ENCODE peak calls at places on chromosomes 3 and 15, in six cellular contexts. One of them, this sample, is unnamed.

GRCh38 chr3:151684104-151684503 is 49.6 kb upstream of the AADACL2 start:
- DNase-seq in PC-3: no peak
- DNase-seq in hepatocyte: no peak
- DNase-seq in GM23338: no peak
- DNase-seq in right lobe of liver: no peak
- DNase-seq in A549: no peak
- DNase-seq in this sample: no peak

GRCh38 chr3:189937302-189938255 is 183.1 kb downstream of the P3H2 start:
- DNase-seq in A549: peak
- DNase-seq in GM23338: no peak
- DNase-seq in right lobe of liver: no peak
- DNase-seq in hepatocyte: no peak
- DNase-seq in PC-3: peak
- DNase-seq in this sample: peak

GRCh38 chr3:15102833-15103232 is 3.9 kb upstream of the RBSN start:
- DNase-seq in right lobe of liver: no peak
- DNase-seq in PC-3: no peak
- DNase-seq in hepatocyte: no peak
- DNase-seq in GM23338: peak
- DNase-seq in A549: no peak
- DNase-seq in this sample: no peak

GRCh38 chr3:24111711-24112110 is 166.6 kb downstream of the NR1D2 start:
- DNase-seq in PC-3: no peak
- DNase-seq in hepatocyte: no peak
- DNase-seq in GM23338: no peak
- DNase-seq in A549: no peak
- DNase-seq in right lobe of liver: no peak
- DNase-seq in this sample: no peak

GRCh38 chr3:53826048-53826447 is 20.2 kb downstream of the CHDH start:
- DNase-seq in right lobe of liver: no peak
- DNase-seq in GM23338: no peak
- DNase-seq in A549: no peak
- DNase-seq in PC-3: no peak
- DNase-seq in hepatocyte: no peak
- DNase-seq in this sample: no peak

GRCh38 chr15:36501063-36501678 is 78.3 kb upstream of the CDIN1 start:
- DNase-seq in GM23338: peak
- DNase-seq in right lobe of liver: no peak
- DNase-seq in A549: peak
- DNase-seq in PC-3: peak
- DNase-seq in hepatocyte: peak
- DNase-seq in this sample: peak

GRCh38 chr3:187743195-187744141 is 1.8 kb downstream of the BCL6 start:
- DNase-seq in A549: peak
- DNase-seq in hepatocyte: peak
- DNase-seq in PC-3: peak
- DNase-seq in right lobe of liver: peak
- DNase-seq in GM23338: peak
- DNase-seq in this sample: no peak

GRCh38 chr3:62361824-62362223 is 11.5 kb downstream of the FEZF2 start:
- DNase-seq in GM23338: peak
- DNase-seq in hepatocyte: no peak
- DNase-seq in right lobe of liver: no peak
- DNase-seq in PC-3: no peak
- DNase-seq in A549: no peak
- DNase-seq in this sample: no peak

GRCh38 chr15:33506781-33507180 is 196.0 kb downstream of the RYR3 start:
- DNase-seq in right lobe of liver: no peak
- DNase-seq in PC-3: no peak
- DNase-seq in A549: no peak
- DNase-seq in hepatocyte: no peak
- DNase-seq in GM23338: peak
- DNase-seq in this sample: peak

GRCh38 chr3:160169139-160169830 is 55.9 kb upstream of the C3orf80 start:
- DNase-seq in A549: peak
- DNase-seq in PC-3: peak
- DNase-seq in right lobe of liver: no peak
- DNase-seq in GM23338: no peak
- DNase-seq in hepatocyte: no peak
- DNase-seq in this sample: peak

GRCh38 chr3:173584093-173584833 is 186.7 kb downstream of the NLGN1 start:
- DNase-seq in PC-3: peak
- DNase-seq in GM23338: peak
- DNase-seq in A549: no peak
- DNase-seq in right lobe of liver: no peak
- DNase-seq in hepatocyte: peak
- DNase-seq in this sample: no peak

GRCh38 chr3:184716652-184717607 is 5.1 kb upstream of the MAGEF1 start:
- DNase-seq in PC-3: peak
- DNase-seq in hepatocyte: peak
- DNase-seq in GM23338: peak
- DNase-seq in right lobe of liver: no peak
- DNase-seq in A549: no peak
- DNase-seq in this sample: no peak

GRCh38 chr15:25176991-25177954 is 222.5 kb downstream of the SNRPN start:
- DNase-seq in PC-3: no peak
- DNase-seq in right lobe of liver: no peak
- DNase-seq in A549: no peak
- DNase-seq in GM23338: no peak
- DNase-seq in hepatocyte: peak
- DNase-seq in this sample: no peak

GRCh38 chr3:57572096-57572495 is 16.0 kb downstream of the PDE12 start:
- DNase-seq in A549: no peak
- DNase-seq in hepatocyte: no peak
- DNase-seq in GM23338: no peak
- DNase-seq in PC-3: no peak
- DNase-seq in right lobe of liver: no peak
- DNase-seq in this sample: no peak

GRCh38 chr3:171781711-171782127 is 28.6 kb downstream of the PLD1 start:
- DNase-seq in PC-3: peak
- DNase-seq in GM23338: no peak
- DNase-seq in right lobe of liver: no peak
- DNase-seq in A549: no peak
- DNase-seq in hepatocyte: no peak
- DNase-seq in this sample: no peak

GRCh38 chr3:152193673-152194267 is 75.0 kb upstream of the MBNL1 start:
- DNase-seq in right lobe of liver: no peak
- DNase-seq in A549: no peak
- DNase-seq in PC-3: no peak
- DNase-seq in GM23338: no peak
- DNase-seq in hepatocyte: no peak
- DNase-seq in this sample: no peak

GRCh38 chr3:100650651-100651611 is 41.5 kb downstream of the ADGRG7 start:
- DNase-seq in hepatocyte: no peak
- DNase-seq in right lobe of liver: no peak
- DNase-seq in GM23338: no peak
- DNase-seq in A549: no peak
- DNase-seq in PC-3: peak
- DNase-seq in this sample: no peak

GRCh38 chr3:107294117-107294516 is 83.1 kb upstream of the CCDC54 start:
- DNase-seq in PC-3: no peak
- DNase-seq in GM23338: no peak
- DNase-seq in hepatocyte: no peak
- DNase-seq in A549: no peak
- DNase-seq in right lobe of liver: no peak
- DNase-seq in this sample: no peak

GRCh38 chr3:116165190-116165589 is 280.1 kb downstream of the LSAMP start:
- DNase-seq in A549: no peak
- DNase-seq in hepatocyte: no peak
- DNase-seq in PC-3: no peak
- DNase-seq in right lobe of liver: no peak
- DNase-seq in GM23338: no peak
- DNase-seq in this sample: no peak

GRCh38 chr3:35744419-35744818 is 105.1 kb downstream of the ARPP21 start:
- DNase-seq in hepatocyte: no peak
- DNase-seq in right lobe of liver: no peak
- DNase-seq in PC-3: no peak
- DNase-seq in A549: no peak
- DNase-seq in GM23338: peak
- DNase-seq in this sample: peak

GRCh38 chr3:103991461-103992115 is 1375.1 kb upstream of the ALCAM start:
- DNase-seq in A549: no peak
- DNase-seq in GM23338: peak
- DNase-seq in hepatocyte: no peak
- DNase-seq in right lobe of liver: no peak
- DNase-seq in PC-3: peak
- DNase-seq in this sample: no peak

GRCh38 chr3:149085828-149086231 is 503 bp downstream of the HLTF start:
- DNase-seq in A549: peak
- DNase-seq in right lobe of liver: no peak
- DNase-seq in PC-3: peak
- DNase-seq in GM23338: peak
- DNase-seq in hepatocyte: peak
- DNase-seq in this sample: no peak

GRCh38 chr15:52180196-52180835 is 10.9 kb downstream of the GNB5 start:
- DNase-seq in GM23338: no peak
- DNase-seq in A549: no peak
- DNase-seq in hepatocyte: no peak
- DNase-seq in right lobe of liver: no peak
- DNase-seq in PC-3: no peak
- DNase-seq in this sample: no peak

GRCh38 chr3:176075046-176075445 is 1122.2 kb downstream of the TBL1XR1 start:
- DNase-seq in PC-3: no peak
- DNase-seq in right lobe of liver: no peak
- DNase-seq in A549: no peak
- DNase-seq in hepatocyte: no peak
- DNase-seq in GM23338: no peak
- DNase-seq in this sample: no peak

GRCh38 chr3:114519415-114519814 is 225.6 kb downstream of the TIGIT start:
- DNase-seq in hepatocyte: peak
- DNase-seq in A549: peak
- DNase-seq in GM23338: peak
- DNase-seq in PC-3: no peak
- DNase-seq in right lobe of liver: no peak
- DNase-seq in this sample: peak

GRCh38 chr3:13093687-13094086 is 20.5 kb upstream of the IQSEC1 start:
- DNase-seq in right lobe of liver: no peak
- DNase-seq in hepatocyte: no peak
- DNase-seq in A549: no peak
- DNase-seq in GM23338: peak
- DNase-seq in PC-3: no peak
- DNase-seq in this sample: no peak

GRCh38 chr15:60395276-60396011 is 2.3 kb downstream of the ANXA2 start:
- DNase-seq in hepatocyte: no peak
- DNase-seq in GM23338: no peak
- DNase-seq in right lobe of liver: no peak
- DNase-seq in PC-3: no peak
- DNase-seq in A549: no peak
- DNase-seq in this sample: no peak

GRCh38 chr15:45714501-45715488 is 80.0 kb downstream of the SQOR start:
- DNase-seq in right lobe of liver: peak
- DNase-seq in hepatocyte: peak
- DNase-seq in GM23338: peak
- DNase-seq in PC-3: peak
- DNase-seq in A549: no peak
- DNase-seq in this sample: no peak

DNA sequence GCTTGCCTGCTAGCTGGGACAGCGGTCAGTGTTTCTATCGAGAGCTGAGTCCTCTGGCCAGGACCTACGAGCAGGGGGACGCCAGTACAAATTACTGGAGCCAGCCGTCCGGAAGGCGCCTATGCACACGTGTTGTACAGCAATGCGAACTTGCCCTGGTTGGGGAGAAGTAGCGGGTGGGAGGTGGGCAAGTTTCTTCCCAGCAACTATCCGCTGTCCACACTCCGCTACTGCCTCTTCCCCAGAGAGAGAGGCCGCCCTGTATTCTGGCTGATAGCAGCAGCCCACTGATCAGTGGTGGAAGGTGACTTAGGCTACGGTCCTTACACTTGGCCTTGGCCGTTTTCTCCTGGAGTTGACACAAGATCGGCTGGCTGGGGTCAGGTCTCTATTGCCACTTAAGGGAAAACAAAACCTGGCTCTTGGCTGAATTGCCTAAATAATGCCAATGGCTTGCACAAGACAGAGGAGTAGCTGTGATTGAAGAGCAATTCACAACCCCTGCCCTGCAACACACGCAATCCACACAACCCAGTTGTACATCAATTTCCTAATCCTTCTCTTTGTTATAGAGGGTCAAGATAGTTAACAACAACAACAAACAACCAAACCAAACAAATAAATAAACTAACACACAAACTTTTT is 12.8 kb upstream of the SHC4 start:
- DNase-seq in A549: no peak
- DNase-seq in hepatocyte: no peak
- DNase-seq in right lobe of liver: no peak
- DNase-seq in GM23338: no peak
- DNase-seq in PC-3: no peak
- DNase-seq in this sample: no peak
- H3K4me3 ChIP-seq in A549: peak
- H3K4me3 ChIP-seq in hepatocyte: no peak
- H3K4me3 ChIP-seq in right lobe of liver: no peak
- H3K4me3 ChIP-seq in GM23338: peak
- H3K4me3 ChIP-seq in PC-3: peak
- H3K4me3 ChIP-seq in this sample: peak

GRCh38 chr3:8450618-8451017 is 51.0 kb upstream of the LMCD1 start:
- DNase-seq in right lobe of liver: no peak
- DNase-seq in PC-3: no peak
- DNase-seq in A549: no peak
- DNase-seq in GM23338: peak
- DNase-seq in hepatocyte: no peak
- DNase-seq in this sample: no peak
- TF ChIP-seq CTCF in right lobe of liver: no peak
- TF ChIP-seq CTCF in PC-3: no peak
- TF ChIP-seq CTCF in A549: no peak
- TF ChIP-seq CTCF in GM23338: peak
- TF ChIP-seq CTCF in hepatocyte: no peak
- TF ChIP-seq CTCF in this sample: peak

GRCh38 chr3:10845240-10845761 is 29.3 kb downstream of the SLC6A11 start:
- DNase-seq in PC-3: no peak
- DNase-seq in A549: no peak
- DNase-seq in hepatocyte: no peak
- DNase-seq in right lobe of liver: no peak
- DNase-seq in GM23338: no peak
- DNase-seq in this sample: no peak
- H3K4me3 ChIP-seq in PC-3: no peak
- H3K4me3 ChIP-seq in A549: no peak
- H3K4me3 ChIP-seq in hepatocyte: no peak
- H3K4me3 ChIP-seq in right lobe of liver: no peak
- H3K4me3 ChIP-seq in GM23338: no peak
- H3K4me3 ChIP-seq in this sample: no peak

GRCh38 chr3:154887869-154888268 is 192.2 kb upstream of the MME start:
- DNase-seq in hepatocyte: no peak
- DNase-seq in GM23338: no peak
- DNase-seq in PC-3: no peak
- DNase-seq in A549: no peak
- DNase-seq in right lobe of liver: no peak
- DNase-seq in this sample: no peak

GRCh38 chr3:154886437-154886836 is 193.7 kb upstream of the MME start:
- DNase-seq in PC-3: peak
- DNase-seq in hepatocyte: peak
- DNase-seq in GM23338: no peak
- DNase-seq in right lobe of liver: no peak
- DNase-seq in A549: no peak
- DNase-seq in this sample: peak

GRCh38 chr3:154888386-154888785 is 191.7 kb upstream of the MME start:
- DNase-seq in PC-3: no peak
- DNase-seq in right lobe of liver: no peak
- DNase-seq in A549: no peak
- DNase-seq in hepatocyte: no peak
- DNase-seq in GM23338: no peak
- DNase-seq in this sample: no peak

GRCh38 chr3:154889227-154889634 is 190.9 kb upstream of the MME start:
- DNase-seq in PC-3: no peak
- DNase-seq in A549: no peak
- DNase-seq in right lobe of liver: no peak
- DNase-seq in GM23338: no peak
- DNase-seq in hepatocyte: no peak
- DNase-seq in this sample: no peak

GRCh38 chr3:154885016-154885415 is 195.1 kb upstream of the MME start:
- DNase-seq in GM23338: no peak
- DNase-seq in right lobe of liver: no peak
- DNase-seq in hepatocyte: no peak
- DNase-seq in PC-3: peak
- DNase-seq in A549: no peak
- DNase-seq in this sample: no peak
- TF ChIP-seq CTCF in GM23338: no peak
- TF ChIP-seq CTCF in right lobe of liver: no peak
- TF ChIP-seq CTCF in hepatocyte: no peak
- TF ChIP-seq CTCF in PC-3: no peak
- TF ChIP-seq CTCF in A549: no peak
- TF ChIP-seq CTCF in this sample: no peak